ENCODE peak calls at places on chromosomes 1 and 21, in six cellular contexts. H, M, O, J, R and U are unnamed samples.

GRCh38 chr1:243742814-243743213 is 107.2 kb downstream of the AKT3 start:
- DNase-seq in H (no peak), M (no peak), O (no peak), J (no peak), R (no peak), U (no peak)

GRCh38 chr1:77876884-77877283 is 11.5 kb upstream of the NEXN start:
- DNase-seq in H (no peak), M (no peak), O (no peak), J (no peak), R (no peak), U (no peak)

GRCh38 chr1:223079498-223079897 is 63.5 kb downstream of the TLR5 start:
- DNase-seq in H (no peak), M (no peak), O (no peak), J (no peak), R (no peak), U (no peak)

GRCh38 chr1:210385228-210385627 is 56.5 kb downstream of the HHAT start:
- DNase-seq in H (no peak), M (no peak), O (no peak), J (no peak), R (no peak), U (no peak)

GRCh38 chr1:101567582-101568189 is 330.9 kb downstream of the S1PR1 start:
- DNase-seq in H (no peak), M (peak), O (peak), J (no peak), R (no peak), U (peak)

GRCh38 chr1:1208713-1209433 is 2.5 kb upstream of the TNFRSF18 start:
- DNase-seq in H (no peak), M (no peak), O (peak), J (no peak), R (peak), U (no peak)

GRCh38 chr21:14454642-14455009 is 71.7 kb upstream of the HSPA13 start:
- DNase-seq in H (no peak), M (no peak), O (no peak), J (no peak), R (no peak), U (no peak)

GRCh38 chr1:223609066-223609465 is 56.4 kb downstream of the CAPN8 start:
- DNase-seq in H (no peak), M (no peak), O (no peak), J (no peak), R (no peak), U (no peak)

GRCh38 chr1:208107817-208108608 is 136.2 kb downstream of the PLXNA2 start:
- DNase-seq in H (no peak), M (no peak), O (no peak), J (peak), R (peak), U (peak)

GRCh38 chr21:42236014-42236413 is 17.1 kb downstream of the ABCG1 start:
- DNase-seq in H (no peak), M (no peak), O (no peak), J (no peak), R (peak), U (peak)

GRCh38 chr1:92343061-92343460 is 44.2 kb downstream of the RPAP2 start:
- DNase-seq in H (no peak), M (no peak), O (no peak), J (no peak), R (no peak), U (no peak)

GRCh38 chr1:16351449-16351993 is 759 bp downstream of the FBXO42 start:
- DNase-seq in H (no peak), M (no peak), O (no peak), J (peak), R (no peak), U (no peak)

GRCh38 chr1:96492236-96492635 is 229.3 kb upstream of the PTBP2 start:
- DNase-seq in H (no peak), M (peak), O (no peak), J (no peak), R (no peak), U (no peak)

GRCh38 chr21:44267655-44268142 is 6.0 kb upstream of the DNMT3L start:
- DNase-seq in H (no peak), M (no peak), O (peak), J (no peak), R (peak), U (peak)

GRCh38 chr1:93707956-93708355 is 26.3 kb upstream of the BCAR3 start:
- DNase-seq in H (no peak), M (no peak), O (peak), J (no peak), R (no peak), U (no peak)

GRCh38 chr1:5597991-5598823 is 394.0 kb downstream of the NPHP4 start:
- DNase-seq in H (no peak), M (no peak), O (no peak), J (no peak), R (peak), U (no peak)

GRCh38 chr1:235649722-235650163 is at the start of gene GNG4:
- DNase-seq in H (no peak), M (peak), O (no peak), J (no peak), R (no peak), U (no peak)

GRCh38 chr1:157968503-157968902 is 24.9 kb upstream of the KIRREL1 start:
- DNase-seq in H (no peak), M (no peak), O (no peak), J (peak), R (peak), U (no peak)

GRCh38 chr1:27391511-27392095 is 819 bp upstream of the GPR3 start:
- DNase-seq in H (no peak), M (no peak), O (peak), J (no peak), R (peak), U (no peak)

GRCh38 chr1:47572731-47573505 is 135.1 kb downstream of the FOXD2 start:
- DNase-seq in H (no peak), M (no peak), O (no peak), J (no peak), R (no peak), U (no peak)

GRCh38 chr1:21117159-21117953 is 59.3 kb downstream of the EIF4G3 start:
- DNase-seq in H (no peak), M (no peak), O (no peak), J (no peak), R (no peak), U (no peak)

GRCh38 chr1:50275564-50275963 is 147.7 kb downstream of the DMRTA2 start:
- DNase-seq in H (no peak), M (no peak), O (no peak), J (no peak), R (no peak), U (no peak)

GRCh38 chr1:119556423-119556822 is 49.4 kb downstream of the HSD3B1 start:
- DNase-seq in H (no peak), M (no peak), O (no peak), J (no peak), R (no peak), U (no peak)

GRCh38 chr1:62076286-62076685 is 118.4 kb upstream of the L1TD1 start:
- DNase-seq in H (no peak), M (no peak), O (no peak), J (no peak), R (no peak), U (no peak)

GRCh38 chr1:201214461-201214860 is 23.8 kb downstream of the IGFN1 start:
- DNase-seq in H (no peak), M (peak), O (no peak), J (no peak), R (no peak), U (no peak)

GRCh38 chr21:38965241-38965640 is 159.5 kb downstream of the ETS2 start:
- DNase-seq in H (no peak), M (no peak), O (no peak), J (no peak), R (no peak), U (no peak)

GRCh38 chr1:8516793-8517556 is 199.1 kb downstream of the SLC45A1 start:
- DNase-seq in H (no peak), M (no peak), O (no peak), J (no peak), R (no peak), U (no peak)

GRCh38 chr1:107689157-107689556 is 275.8 kb downstream of the VAV3 start:
- DNase-seq in H (no peak), M (no peak), O (no peak), J (no peak), R (no peak), U (no peak)